ENCODE peak calls at places on chromosome 20, in ten cellular contexts. P is IMR-90, J is sigmoid colon, O is kidney epithelial cell, I is breast epithelium, Y is bronchial epithelial cell, U is brain microvascular endothelial cell, C is thyroid gland, E is colonic mucosa, R is left lung. H is an unnamed sample.

GRCh38 chr20:38067717-38068365 is 34.3 kb downstream of the RPRD1B start:
- DNase-seq in Y (no peak), I (no peak), E (no peak), C (no peak), U (no peak), P (no peak), R (no peak), J (no peak), O (no peak), H (no peak)

GRCh38 chr20:49981218-49982071 is 1.3 kb upstream of the SNAI1 start:
- DNase-seq in I (no peak), U (no peak), P (no peak), E (no peak), C (no peak), J (no peak), O (no peak), Y (no peak), R (no peak), H (no peak)

GRCh38 chr20:63071541-63072181 is 64.9 kb upstream of the BHLHE23 start:
- DNase-seq in J (peak; percentile 47), R (peak; percentile 22), U (peak; percentile 27), Y (peak; percentile 55), E (no peak), P (peak; percentile 81), O (no peak), C (no peak), I (no peak), H (peak; percentile 16)

GRCh38 chr20:63176448-63177133 is 39.3 kb downstream of the YTHDF1 start:
- DNase-seq in P (no peak), U (no peak), C (no peak), J (no peak), Y (no peak), E (no peak), I (no peak), O (no peak), R (no peak), H (no peak)

GRCh38 chr20:50278684-50279531 is 88.3 kb downstream of the CEBPB start:
- DNase-seq in O (no peak), Y (peak; percentile 23), U (no peak), R (peak; percentile 77), E (peak; percentile 73), P (no peak), C (peak; percentile 95), I (no peak), J (peak; percentile 81), H (no peak)

GRCh38 chr20:54431545-54431944 is 43.8 kb upstream of the DOK5 start:
- DNase-seq in U (no peak), Y (no peak), I (no peak), J (no peak), R (no peak), P (no peak), E (no peak), C (no peak), O (no peak), H (peak; percentile 1)

GRCh38 chr20:60123652-60124051 is 165.4 kb downstream of the CDH26 start:
- DNase-seq in O (no peak), J (no peak), P (no peak), E (no peak), C (no peak), I (no peak), R (no peak), Y (peak; percentile 85), U (no peak), H (no peak)

GRCh38 chr20:40814328-40814960 is 125.4 kb upstream of the MAFB start:
- DNase-seq in C (no peak), O (no peak), E (no peak), I (no peak), J (no peak), R (no peak), P (no peak), U (no peak), Y (no peak), H (no peak)

GRCh38 chr20:54668271-54669053 is 193.1 kb downstream of the DOK5 start:
- DNase-seq in C (peak; percentile 11), Y (peak; percentile 19), E (no peak), P (peak; percentile 5), R (no peak), I (no peak), J (no peak), U (no peak), O (no peak), H (no peak)

GRCh38 chr20:63457737-63458136 is 14.7 kb downstream of the KCNQ2 start:
- DNase-seq in O (peak; percentile 29), R (no peak), I (no peak), Y (peak; percentile 12), E (no peak), C (peak; percentile 7), U (peak; percentile 6), J (no peak), P (no peak), H (no peak)

GRCh38 chr20:36852187-36852586 is 23.8 kb upstream of the TLDC2 start:
- DNase-seq in E (no peak), U (no peak), R (no peak), O (no peak), C (no peak), P (no peak), I (no peak), Y (no peak), J (no peak), H (no peak)

GRCh38 chr20:46127396-46128010 is 9.4 kb downstream of the CD40 start:
- DNase-seq in U (no peak), J (peak; percentile 43), R (peak; percentile 6), O (no peak), P (no peak), E (no peak), C (no peak), I (peak; percentile 25), Y (no peak), H (no peak)

GRCh38 chr20:18839507-18840247 is 26.1 kb downstream of the SCP2D1 start:
- DNase-seq in Y (peak; percentile 3), C (no peak), U (no peak), P (no peak), J (no peak), I (no peak), O (no peak), E (no peak), R (no peak), H (no peak)

GRCh38 chr20:7760261-7761048 is 179.8 kb downstream of the HAO1 start:
- DNase-seq in J (no peak), I (no peak), E (no peak), Y (no peak), R (no peak), C (no peak), P (no peak), U (no peak), O (no peak), H (no peak)

GRCh38 chr20:30811896-30812671 is 445.4 kb upstream of the DEFB115 start:
- DNase-seq in Y (peak; percentile 19), J (peak; percentile 73), C (no peak), R (peak; percentile 63), O (no peak), I (no peak), U (no peak), P (peak; percentile 49), E (peak; percentile 31), H (peak; percentile 59)

GRCh38 chr20:31923388-31924271 is 28.2 kb downstream of the PDRG1 start:
- DNase-seq in E (no peak), R (no peak), P (no peak), Y (no peak), C (no peak), U (no peak), I (no peak), J (peak; percentile 51), O (no peak), H (no peak)

DNA sequence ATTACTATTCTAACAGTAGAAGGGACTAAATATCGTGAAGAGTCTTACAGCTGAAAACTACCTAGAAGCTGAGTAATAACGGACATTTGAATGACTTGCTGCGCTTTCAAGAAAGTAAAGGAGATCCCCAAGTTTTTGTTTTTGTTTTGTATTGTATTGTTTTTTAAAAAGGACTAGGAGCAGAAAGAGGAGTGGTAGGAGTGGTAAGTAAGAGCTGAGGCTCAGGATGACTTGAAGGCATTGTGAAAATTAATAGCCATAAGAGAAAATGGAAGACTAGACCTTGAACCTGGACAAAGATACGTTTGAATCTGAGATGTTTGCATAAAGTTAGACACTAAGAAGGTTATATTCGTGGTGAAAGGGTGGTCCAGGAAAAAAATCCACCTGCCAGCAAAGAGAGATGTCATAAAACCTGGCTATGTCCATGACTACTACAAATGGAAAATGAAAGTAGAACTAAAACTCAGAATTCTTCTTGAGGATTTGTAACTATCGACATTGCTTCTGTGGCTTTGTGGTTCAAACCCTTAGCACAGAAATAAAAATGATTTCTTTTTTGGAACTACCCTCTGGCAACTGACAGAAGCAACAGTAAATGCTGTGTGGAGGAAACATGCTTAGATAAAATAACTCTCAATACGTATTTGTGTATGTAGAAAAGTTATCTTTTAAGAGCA is 824.8 kb upstream of the FLRT3 start:
- DNase-seq in E (no peak), O (no peak), P (no peak), U (no peak), C (no peak), Y (no peak), R (no peak), I (no peak), J (no peak), H (no peak)
- H3K4me3 ChIP-seq in E (no peak overlapping the region), O (no peak overlapping the region), P (no peak overlapping the region), U (no peak overlapping the region), C (no peak overlapping the region), Y (no peak overlapping the region), R (no peak overlapping the region), I (peak overlapping the region; percentile 45), J (no peak overlapping the region), H (no peak overlapping the region)

GRCh38 chr20:21702553-21703467 is 2.7 kb upstream of the PAX1 start:
- DNase-seq in P (peak; percentile 3), I (peak; percentile 69), O (no peak), J (peak; percentile 80), Y (no peak), E (peak; percentile 49), U (peak; percentile 8), R (no peak), C (peak; percentile 81), H (peak; percentile 2)
- TF ChIP-seq CTCF in P (peak; percentile 42), I (no peak), O (peak; percentile 59), J (peak; percentile 48), Y (peak; percentile 44), E (peak; percentile 30), U (peak; percentile 54), R (peak; percentile 24), C (peak; percentile 58), H (peak; percentile 46)

DNA sequence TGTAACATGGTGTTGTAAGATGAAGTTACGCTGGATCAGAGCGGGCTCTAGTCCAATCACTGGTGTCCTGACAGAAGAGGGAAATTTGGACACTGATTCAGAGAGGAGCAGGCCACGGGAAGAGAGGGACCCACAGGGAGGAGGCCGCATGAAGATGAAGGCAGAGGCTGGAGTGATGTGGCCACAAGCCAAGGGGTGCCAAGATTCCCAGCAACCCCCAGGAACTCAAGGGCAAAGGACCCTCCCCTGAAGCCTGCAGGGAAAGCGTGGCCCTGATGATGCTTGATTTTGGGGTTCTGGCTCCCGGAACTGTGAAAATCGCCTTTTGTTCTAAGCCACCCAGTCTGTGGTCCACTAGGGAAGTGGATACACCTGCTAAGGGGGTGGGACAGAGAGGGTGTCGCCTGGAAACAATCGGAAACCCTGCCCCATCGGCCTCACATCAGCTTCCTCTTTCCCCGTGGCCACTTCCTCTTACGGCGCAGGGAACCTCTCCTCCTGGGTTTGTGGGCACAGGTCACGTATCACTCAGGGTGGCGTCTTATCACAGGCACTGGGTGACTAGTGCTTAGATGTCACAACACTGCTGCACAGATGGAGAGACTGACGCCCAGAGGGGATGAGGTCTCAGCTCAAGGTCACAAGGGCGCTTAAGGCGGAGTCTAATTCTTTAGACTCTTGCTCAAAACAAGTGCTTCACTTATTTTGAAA is 58.0 kb downstream of the SULF2 start:
- DNase-seq in C (peak; percentile 12), J (peak; percentile 74), Y (no peak), O (no peak), U (no peak), P (no peak), I (no peak), R (peak; percentile 87), E (peak; percentile 49), H (no peak)
- H3K4me3 ChIP-seq in C (no peak overlapping the region), J (no peak overlapping the region), Y (no peak overlapping the region), O (no peak overlapping the region), U (no peak overlapping the region), P (no peak overlapping the region), I (no peak overlapping the region), R (no peak overlapping the region), E (no peak overlapping the region), H (no peak overlapping the region)

GRCh38 chr20:6685181-6685582 is 82.3 kb upstream of the BMP2 start:
- DNase-seq in O (no peak), Y (peak; percentile 93), C (no peak), J (no peak), R (no peak), P (no peak), E (no peak), U (peak; percentile 54), I (no peak), H (peak; percentile 36)
- TF ChIP-seq CTCF in O (no peak), Y (no peak), C (no peak), J (no peak), R (no peak), P (no peak), E (no peak), U (no peak), I (no peak), H (no peak)